ENCODE peak calls at places on chromosomes 11 and 22, in seven cellular contexts. I, H, S, E, G, C and J are unnamed samples.

GRCh38 chr11:125070699-125071254 is 7.7 kb downstream of the SLC37A2 start:
- DNase-seq in S (no peak), E (peak; percentile 47), G (no peak), I (peak; percentile 64), H (peak; percentile 31), C (peak; percentile 87), J (peak; percentile 90)

GRCh38 chr11:114522818-114523217 is 36.9 kb downstream of the NXPE1 start:
- DNase-seq in E (no peak), I (no peak), C (no peak), S (no peak), G (no peak), H (no peak), J (no peak)

GRCh38 chr11:72844356-72844755 is 30.1 kb downstream of the ATG16L2 start:
- DNase-seq in G (no peak), C (no peak), I (peak; percentile 89), E (no peak), S (no peak), H (no peak), J (no peak)

GRCh38 chr11:68890490-68891231 is 13.0 kb downstream of the MRPL21 start:
- DNase-seq in I (peak; percentile 64), C (peak; percentile 52), H (peak; percentile 62), S (peak; percentile 48), G (peak; percentile 83), E (peak; percentile 73), J (peak; percentile 61)

GRCh38 chr22:30864441-30865420 is 103.8 kb downstream of the MORC2 start:
- DNase-seq in I (no peak), G (no peak), C (no peak), E (no peak), S (peak; percentile 1), H (no peak), J (peak; percentile 31)

GRCh38 chr11:78251083-78251699 is 62.5 kb downstream of the USP35 start:
- DNase-seq in E (no peak), I (peak; percentile 46), S (no peak), C (no peak), H (no peak), G (no peak), J (no peak)

GRCh38 chr11:83819936-83820549 is 533.9 kb upstream of the CCDC90B start:
- DNase-seq in I (peak; percentile 79), C (no peak), E (peak; percentile 20), H (peak; percentile 16), S (peak; percentile 15), G (no peak), J (no peak)

GRCh38 chr22:20237480-20238440 is 30.4 kb downstream of the RTN4R start:
- DNase-seq in H (no peak), C (no peak), S (no peak), E (no peak), G (no peak), I (no peak), J (peak; percentile 85)

GRCh38 chr11:19800714-19801519 is 88.3 kb downstream of the NAV2 start:
- DNase-seq in I (no peak), C (no peak), G (no peak), E (no peak), S (no peak), H (no peak), J (no peak)

GRCh38 chr11:19802773-19803293 is 90.2 kb downstream of the NAV2 start:
- DNase-seq in H (no peak), I (peak; percentile 48), E (no peak), S (no peak), G (no peak), C (no peak), J (no peak)

GRCh38 chr11:19803506-19803998 is 90.9 kb downstream of the NAV2 start:
- DNase-seq in C (no peak), E (no peak), I (no peak), G (no peak), S (peak; percentile 58), H (no peak), J (no peak)

GRCh38 chr11:19795082-19795481 is 82.4 kb downstream of the NAV2 start:
- DNase-seq in G (no peak), S (no peak), E (no peak), H (no peak), C (no peak), I (no peak), J (no peak)

DNA sequence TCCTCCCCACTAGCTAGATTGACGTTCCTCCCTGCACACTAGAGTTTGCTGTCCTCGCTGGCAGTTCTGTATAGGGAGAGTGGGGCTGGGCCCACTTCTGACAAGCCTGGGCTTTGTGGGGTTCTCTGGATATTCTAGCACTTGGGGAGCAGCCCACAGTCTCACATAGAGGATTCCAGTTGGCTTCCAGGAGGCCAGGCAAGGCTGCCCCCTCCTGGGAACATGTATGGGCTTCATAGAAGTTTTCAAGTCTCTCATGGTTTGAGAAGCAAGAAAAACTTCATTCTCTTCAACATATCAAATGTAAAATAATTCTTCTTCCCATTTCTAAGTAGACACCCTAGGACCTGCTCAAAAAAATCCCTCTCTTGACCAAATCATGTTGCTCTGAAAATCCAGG is 87.5 kb downstream of the NAV2 start:
- DNase-seq in S (no peak), I (no peak), C (no peak), E (no peak), H (no peak), G (no peak), J (no peak)
- TF ChIP-seq CTCF in S (peak; percentile 25), I (peak; percentile 35), C (peak; percentile 8), E (no peak), H (no peak), G (no peak), J (no peak)

GRCh38 chr11:829946-830294 is 2.2 kb downstream of the CRACR2B start:
- DNase-seq in C (no peak), S (no peak), E (no peak), G (no peak), I (no peak), H (no peak), J (no peak)

GRCh38 chr11:832529-833113 is at the start of gene CD151:
- DNase-seq in H (peak; percentile 71), I (peak; percentile 45), G (no peak), S (peak; percentile 66), E (no peak), C (no peak), J (peak; percentile 89)

GRCh38 chr11:830295-831131 is 2.2 kb upstream of the CD151 start:
- DNase-seq in E (peak; percentile 73), C (peak; percentile 87), S (peak; percentile 31), I (no peak), H (peak; percentile 81), G (no peak), J (peak; percentile 93)

GRCh38 chr11:831951-832528 is 712 bp upstream of the CD151 start:
- DNase-seq in C (no peak), I (no peak), G (no peak), S (no peak), E (no peak), H (no peak), J (no peak)

DNA sequence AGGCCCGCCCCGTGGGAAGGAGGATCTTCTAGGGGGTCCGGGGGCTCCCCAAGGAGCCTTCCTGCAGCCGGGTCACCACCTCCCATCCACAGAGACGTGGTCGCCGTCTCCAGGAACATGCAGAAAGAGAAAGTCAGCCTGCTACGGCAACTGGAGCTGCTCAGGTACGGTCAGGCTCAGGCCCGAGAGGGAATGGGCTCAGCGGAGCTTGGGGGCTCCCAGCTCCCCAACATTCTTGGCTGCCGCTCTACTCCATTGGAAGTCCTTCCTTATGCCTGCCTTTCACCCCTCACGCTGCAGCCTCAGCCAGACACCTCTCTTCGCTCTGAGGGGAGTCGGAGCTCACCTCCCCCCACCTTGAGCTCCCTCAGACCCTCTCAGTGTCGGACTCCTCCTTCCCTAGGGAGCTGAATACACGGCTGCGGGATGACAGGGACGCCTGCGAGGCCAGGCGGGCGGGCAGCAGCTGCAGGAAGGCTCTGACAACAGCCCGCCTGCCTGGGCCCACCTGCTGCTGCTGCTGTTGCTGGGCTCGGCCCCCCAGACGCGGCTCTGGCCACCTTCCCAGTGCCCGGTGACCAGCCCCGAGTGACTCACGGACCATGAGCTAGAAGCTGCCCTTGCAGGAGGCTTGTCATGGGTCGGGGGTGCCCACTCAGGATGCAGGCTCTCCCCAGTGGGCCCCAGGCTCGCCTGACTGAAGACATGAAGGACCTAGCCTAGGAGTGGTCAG is 1.5 kb upstream of the CD151 start:
- DNase-seq in E (no peak), I (peak; percentile 80), H (no peak), G (no peak), S (peak; percentile 27), C (no peak), J (no peak)
- H3K4me1 ChIP-seq in E (peaks cover 67% of the 10 kb centered on the region), I (peaks cover 37% of the 10 kb centered on the region), H (peaks cover 77% of the 10 kb centered on the region), G (peaks cover 52% of the 10 kb centered on the region), S (peaks cover 87% of the 10 kb centered on the region), C (peaks cover 86% of the 10 kb centered on the region), J (peaks cover 83% of the 10 kb centered on the region)

GRCh38 chr11:75246673-75247350 is 6.2 kb downstream of the TPBGL start:
- DNase-seq in G (no peak), E (no peak), I (no peak), S (no peak), H (no peak), C (no peak), J (peak; percentile 61)

GRCh38 chr11:75245356-75246005 is 4.9 kb downstream of the TPBGL start:
- DNase-seq in I (no peak), S (peak; percentile 6), H (no peak), G (no peak), E (peak; percentile 4), C (no peak), J (peak; percentile 44)

GRCh38 chr11:75249704-75250103 is 9.1 kb downstream of the TPBGL start:
- DNase-seq in C (no peak), G (no peak), I (no peak), S (no peak), H (no peak), E (no peak), J (peak; percentile 29)

GRCh38 chr11:75246006-75246672 is 5.6 kb downstream of the TPBGL start:
- DNase-seq in I (no peak), C (no peak), E (no peak), G (no peak), S (peak; percentile 45), H (no peak), J (peak; percentile 46)

DNA sequence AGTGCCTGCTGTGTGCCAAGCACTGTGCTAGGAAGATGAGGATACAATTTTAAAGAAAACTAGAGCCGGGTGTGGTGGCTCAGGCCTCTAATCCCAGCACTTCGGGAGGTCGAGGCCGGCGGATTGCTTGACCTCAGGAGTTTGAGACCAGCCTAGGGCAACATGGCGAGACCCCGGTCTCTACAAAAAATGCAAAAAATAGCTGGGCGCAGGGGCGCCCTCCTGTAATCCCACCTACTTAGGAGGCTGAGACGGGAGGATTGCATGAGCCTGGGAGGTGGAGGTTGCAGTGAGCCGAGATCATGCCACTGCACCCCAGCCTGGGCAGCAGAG is 8.3 kb downstream of the TPBGL start:
- DNase-seq in I (no peak), C (no peak), G (no peak), E (no peak), H (no peak), S (no peak), J (peak; percentile 72)
- TF ChIP-seq CTCF in I (no peak), C (peak; percentile 14), G (peak; percentile 16), E (no peak), H (no peak), S (no peak), J (peak; percentile 46)

GRCh38 chr11:60918251-60918940 is 4.4 kb downstream of the TMEM109 start:
- DNase-seq in G (no peak), H (no peak), S (no peak), E (no peak), C (no peak), I (no peak), J (no peak)

GRCh38 chr11:60915250-60915914 is 1.4 kb downstream of the TMEM109 start:
- DNase-seq in C (peak; percentile 76), E (peak; percentile 50), S (peak; percentile 50), H (peak; percentile 75), G (no peak), I (peak; percentile 50), J (peak; percentile 93)

GRCh38 chr11:60914620-60915249 is 777 bp downstream of the TMEM109 start:
- DNase-seq in G (no peak), H (peak; percentile 48), E (no peak), S (no peak), C (no peak), I (peak; percentile 34), J (no peak)

GRCh38 chr11:60917267-60917666 is 3.3 kb downstream of the TMEM109 start:
- DNase-seq in E (no peak), C (no peak), I (no peak), G (no peak), S (no peak), H (no peak), J (no peak)

GRCh38 chr11:60916669-60917206 is 2.8 kb downstream of the TMEM109 start:
- DNase-seq in I (no peak), H (no peak), S (no peak), C (no peak), E (no peak), G (no peak), J (no peak)
- H3K4me1 ChIP-seq in I (peaks cover 7% of the 10 kb centered on the region), H (peaks cover 40% of the 10 kb centered on the region), S (peaks cover 39% of the 10 kb centered on the region), C (peaks cover 58% of the 10 kb centered on the region), E (peaks cover 11% of the 10 kb centered on the region), G (peaks cover 12% of the 10 kb centered on the region), J (peaks cover 63% of the 10 kb centered on the region)